ENCODE peak calls at places on chromosomes 16 and 17, in six cellular contexts. D is IMR-90, R is H1, T is neuronal stem cell, U is trophoblast cell, M is mesendoderm. H is an unnamed sample.

GRCh38 chr17:79832211-79833109 is 6.8 kb downstream of the CBX4 start:
- DNase-seq in D (no peak), R (no peak), T (no peak), U (no peak), M (no peak), H (peak; percentile 67)

GRCh38 chr16:4094138-4094773 is 22.0 kb downstream of the ADCY9 start:
- DNase-seq in D (no peak), R (no peak), T (no peak), U (no peak), M (peak; percentile 25), H (no peak)

GRCh38 chr17:68849673-68850260 is 105.4 kb downstream of the ABCA8 start:
- DNase-seq in D (no peak), R (no peak), T (no peak), U (no peak), M (no peak), H (no peak)

GRCh38 chr16:67111951-67112444 is 2.3 kb downstream of the PHAF1 start:
- DNase-seq in D (no peak), R (no peak), T (no peak), U (no peak), M (no peak), H (no peak)

GRCh38 chr16:3718019-3718391 is 681 bp upstream of the TRAP1 start:
- DNase-seq in D (no peak), R (no peak), T (no peak), U (no peak), M (no peak), H (no peak)

GRCh38 chr16:2767891-2768290 is 9.2 kb downstream of the ELOB start:
- DNase-seq in D (no peak), R (no peak), T (no peak), U (no peak), M (no peak), H (no peak)

GRCh38 chr17:27578718-27579085 is 52.3 kb upstream of the LGALS9 start:
- DNase-seq in D (peak; percentile 68), R (no peak), T (no peak), U (no peak), M (peak; percentile 62), H (peak; percentile 62)

GRCh38 chr17:21279582-21279981 is 4.9 kb upstream of the MAP2K3 start:
- DNase-seq in D (no peak), R (no peak), T (no peak), U (no peak), M (no peak), H (no peak)

GRCh38 chr16:53502331-53503269 is at the start of gene AKTIP:
- DNase-seq in D (peak; percentile 52), R (no peak), T (peak; percentile 24), U (peak; percentile 95), M (peak; percentile 62), H (peak; percentile 53)

GRCh38 chr16:53041196-53041977 is 11.3 kb downstream of the CHD9NB start:
- DNase-seq in D (peak; percentile 5), R (no peak), T (no peak), U (no peak), M (peak; percentile 48), H (peak; percentile 46)

GRCh38 chr16:17312100-17312732 is 158.5 kb downstream of the XYLT1 start:
- DNase-seq in D (no peak), R (no peak), T (no peak), U (no peak), M (no peak), H (no peak)

GRCh38 chr16:56041556-56042140 is 149.6 kb upstream of the GNAO1 start:
- DNase-seq in D (no peak), R (peak; percentile 31), T (peak; percentile 32), U (peak; percentile 60), M (peak; percentile 78), H (no peak)

GRCh38 chr17:73932216-73932749 is 271.2 kb upstream of the RPL38 start:
- DNase-seq in D (no peak), R (no peak), T (no peak), U (no peak), M (no peak), H (no peak)

GRCh38 chr17:42984486-42984885 is 4.1 kb downstream of the RUNDC1 start:
- DNase-seq in D (no peak), R (no peak), T (no peak), U (no peak), M (no peak), H (no peak)

GRCh38 chr16:89113661-89114060 is 20.0 kb downstream of the ACSF3 start:
- DNase-seq in D (no peak), R (no peak), T (no peak), U (no peak), M (no peak), H (no peak)

GRCh38 chr16:3825103-3825502 is 55.4 kb downstream of the CREBBP start:
- DNase-seq in D (peak; percentile 45), R (no peak), T (no peak), U (peak; percentile 50), M (no peak), H (peak; percentile 47)

GRCh38 chr17:40063915-40064531 is 1.3 kb downstream of the THRA start:
- DNase-seq in D (no peak), R (no peak), T (no peak), U (peak; percentile 22), M (no peak), H (no peak)

GRCh38 chr16:11907160-11907970 is 8.4 kb downstream of the GSPT1 start:
- DNase-seq in D (no peak), R (no peak), T (no peak), U (no peak), M (no peak), H (no peak)

GRCh38 chr16:11914210-11914758 is 1.5 kb downstream of the GSPT1 start:
- DNase-seq in D (no peak), R (no peak), T (no peak), U (no peak), M (no peak), H (no peak)

GRCh38 chr16:11913425-11914079 is 2.2 kb downstream of the GSPT1 start:
- DNase-seq in D (peak; percentile 41), R (no peak), T (no peak), U (peak; percentile 57), M (peak; percentile 21), H (peak; percentile 56)

GRCh38 chr16:11914759-11915643 is 755 bp downstream of the GSPT1 start:
- DNase-seq in D (peak; percentile 28), R (no peak), T (no peak), U (peak; percentile 23), M (peak; percentile 59), H (peak; percentile 59)

DNA sequence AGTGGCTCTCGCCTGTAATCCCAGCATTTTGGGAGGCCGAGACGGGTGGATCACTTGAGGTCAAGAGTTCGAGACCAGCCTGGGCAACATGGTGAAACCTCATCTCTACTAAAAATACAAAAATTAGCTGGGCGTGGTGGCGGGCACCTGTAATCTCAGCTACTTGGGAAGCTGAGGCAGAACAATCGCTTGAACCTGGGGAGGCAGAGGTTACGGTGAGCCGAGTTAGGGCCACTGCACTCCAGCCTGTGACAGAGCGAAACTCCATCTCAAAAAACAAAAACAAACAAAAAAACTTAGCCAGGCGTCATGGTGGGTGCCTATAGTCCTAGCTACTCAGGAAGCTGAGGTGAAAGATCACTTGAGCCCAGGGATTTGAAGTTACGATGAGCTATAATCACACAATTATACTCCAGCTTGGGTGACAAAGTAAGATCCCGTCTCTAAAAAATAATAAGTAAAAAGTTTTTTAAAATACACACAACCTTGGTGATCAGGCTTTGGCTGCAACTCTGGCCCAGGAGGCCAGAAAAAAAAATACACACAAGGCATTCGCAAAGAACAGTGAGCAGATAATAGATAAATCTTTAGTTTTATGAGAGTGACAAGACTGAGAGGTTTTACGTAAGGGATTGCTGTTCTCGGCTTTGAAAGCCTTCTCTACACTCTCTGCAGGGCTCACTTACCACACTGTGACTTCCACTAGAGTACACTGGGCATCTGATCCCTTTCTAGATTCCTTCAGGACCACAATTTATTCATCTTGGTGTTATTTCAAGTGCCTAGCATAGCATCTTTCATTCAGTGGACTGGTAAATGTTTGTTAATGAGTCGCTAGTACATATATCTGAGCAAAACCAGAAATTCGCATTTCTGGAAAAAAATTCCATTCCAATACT is 5.9 kb downstream of the GSPT1 start:
- DNase-seq in D (peak; percentile 73), R (no peak), T (no peak), U (no peak), M (no peak), H (peak; percentile 76)
- H3K4me3 ChIP-seq in D (no peak overlapping the region), R (no peak overlapping the region), T (no peak overlapping the region), U (no peak overlapping the region), M (no peak overlapping the region), H (peak overlapping the region; percentile 42)

DNA sequence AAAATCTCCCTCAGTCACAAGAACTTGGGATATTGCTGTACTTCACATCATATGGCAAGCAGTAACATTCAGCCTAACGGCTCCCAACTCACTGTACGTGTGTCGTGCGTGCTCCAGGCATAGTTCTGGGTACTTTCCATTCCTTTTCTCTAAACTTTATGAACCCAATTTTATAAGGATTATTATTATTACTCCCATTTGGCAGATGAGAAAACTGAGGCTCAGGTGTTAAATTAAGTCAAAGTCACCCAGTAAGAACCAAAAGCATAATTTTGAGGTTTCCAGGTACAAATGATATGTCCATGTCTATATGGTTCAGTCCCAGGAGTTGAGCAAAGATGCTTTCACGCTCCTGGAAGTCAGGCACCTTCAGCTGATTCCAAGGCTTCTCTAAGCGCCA is 4.8 kb upstream of the C1QBP start:
- DNase-seq in D (no peak), R (no peak), T (no peak), U (no peak), M (no peak), H (no peak)
- H2BK5ac ChIP-seq in D (no peak overlapping the region), R (no peak overlapping the region), T (no peak overlapping the region), U (no peak overlapping the region), M (no peak overlapping the region), H (no peak overlapping the region)

DNA sequence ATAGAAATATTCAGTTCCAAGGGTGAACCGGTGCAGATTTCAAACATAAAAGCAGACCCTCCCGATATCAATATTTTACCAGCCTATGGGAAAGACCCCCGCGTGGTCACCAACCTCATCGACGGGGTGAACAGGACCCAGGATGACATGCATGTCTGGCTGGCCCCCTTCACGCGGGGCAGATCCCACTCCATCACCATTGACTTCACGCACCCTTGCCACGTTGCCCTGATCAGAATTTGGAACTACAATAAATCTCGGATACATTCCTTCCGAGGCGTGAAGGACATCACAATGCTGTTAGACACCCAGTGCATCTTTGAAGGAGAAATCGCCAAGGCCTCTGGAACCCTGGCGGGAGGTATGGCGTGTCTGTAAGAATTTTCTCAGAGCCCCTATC is 200.0 kb downstream of the KATNIP start:
- DNase-seq in D (no peak), R (no peak), T (no peak), U (no peak), M (no peak), H (no peak)
- H3K4me3 ChIP-seq in D (no peak overlapping the region), R (no peak overlapping the region), T (no peak overlapping the region), U (no peak overlapping the region), M (no peak overlapping the region), H (no peak overlapping the region)

DNA sequence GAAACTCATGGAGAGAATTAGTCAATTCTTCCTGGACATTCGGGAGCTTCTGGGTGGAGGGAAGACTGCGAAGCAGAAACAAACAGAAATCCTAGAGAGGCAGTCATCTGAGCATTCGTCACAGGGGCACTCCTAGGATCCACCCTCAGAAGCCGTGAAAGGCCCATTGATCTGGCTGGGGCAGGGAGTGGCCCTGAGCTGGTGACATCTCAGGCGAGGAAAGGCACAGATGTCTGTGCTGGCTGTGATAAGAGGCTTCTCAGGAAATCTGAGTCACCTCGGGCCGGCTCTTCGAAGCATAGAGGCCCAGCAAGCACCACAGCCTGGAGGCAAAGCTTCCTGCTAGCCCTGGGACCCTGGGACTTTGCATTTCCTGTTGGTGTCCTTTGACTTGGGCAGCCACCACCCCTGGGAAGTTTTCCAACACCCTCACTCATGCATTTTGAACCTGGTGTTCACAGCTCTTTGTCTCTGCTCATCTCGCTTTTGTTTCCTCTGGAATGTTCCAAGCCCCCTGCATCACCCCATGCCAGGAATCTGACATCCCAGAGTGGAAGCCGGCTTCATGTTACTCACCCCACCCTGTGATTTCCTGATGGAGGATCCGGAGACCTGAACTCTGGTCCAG is 23.3 kb upstream of the CDRT4 start:
- DNase-seq in D (peak; percentile 76), R (peak; percentile 44), T (peak; percentile 26), U (peak; percentile 81), M (peak; percentile 99), H (peak; percentile 93)
- H2BK5ac ChIP-seq in D (peak overlapping the region; percentile 14), R (peak overlapping the region; percentile 60), T (no peak overlapping the region), U (no peak overlapping the region), M (peak overlapping the region; percentile 98), H (no peak overlapping the region)